ENCODE peak calls at places on chromosomes 16 and 17, in nine cellular contexts. P is AG04450; E is heart right ventricle; R is right atrium auricular region; Z is fibroblast of the aortic adventitia; I is BJ; L is naive thymus-derived CD4-positive, alpha-beta T cell; U is fibroblast of pulmonary artery; H is upper lobe of left lung. S is an unnamed sample.

GRCh38 chr17:17512866-17513265 is 16.7 kb upstream of the RASD1 start:
- DNase-seq in Z (no peak), R (no peak), U (no peak), P (no peak), E (no peak), L (no peak), H (no peak), I (no peak), S (no peak)

GRCh38 chr17:77999413-78000173 is 41.1 kb downstream of the TNRC6C start:
- DNase-seq in P (no peak), U (peak; percentile 55), R (no peak), L (no peak), I (no peak), E (no peak), H (no peak), Z (peak; percentile 40), S (no peak)

GRCh38 chr17:64399071-64399766 is 8.6 kb upstream of the PECAM1 start:
- DNase-seq in Z (no peak), I (no peak), L (no peak), R (no peak), P (no peak), E (no peak), U (peak; percentile 49), H (no peak), S (no peak)

GRCh38 chr17:75338335-75338734 is 49.1 kb upstream of the SLC25A19 start:
- DNase-seq in R (no peak), E (no peak), U (no peak), Z (no peak), L (no peak), I (no peak), P (peak; percentile 7), H (no peak), S (no peak)

GRCh38 chr17:43966276-43966675 is 12.5 kb upstream of the PYY start:
- DNase-seq in I (no peak), P (no peak), H (no peak), R (no peak), U (no peak), Z (no peak), L (no peak), E (no peak), S (peak; percentile 36)

GRCh38 chr17:34762078-34762477 is 182.7 kb downstream of the TMEM132E start:
- DNase-seq in I (no peak), R (no peak), L (no peak), E (no peak), P (no peak), U (no peak), H (no peak), Z (no peak), S (no peak)

GRCh38 chr17:14428640-14429029 is 127.8 kb downstream of the HS3ST3B1 start:
- DNase-seq in R (no peak), U (no peak), P (no peak), Z (no peak), H (no peak), L (no peak), E (no peak), I (no peak), S (no peak)

GRCh38 chr16:65838001-65838400 is 528.5 kb upstream of the CDH5 start:
- DNase-seq in Z (no peak), E (no peak), P (no peak), H (no peak), R (no peak), U (no peak), I (no peak), L (no peak), S (no peak)

GRCh38 chr16:2968738-2969544 is at the start of gene PAQR4:
- DNase-seq in L (peak; percentile 57), P (peak; percentile 38), H (peak; percentile 98), U (peak; percentile 86), I (peak; percentile 48), Z (peak; percentile 75), E (peak; percentile 83), R (peak; percentile 84), S (peak; percentile 25)

GRCh38 chr16:31873556-31874353 is at the start of gene ZNF267:
- DNase-seq in P (peak; percentile 77), Z (peak; percentile 91), U (peak; percentile 91), L (peak; percentile 96), H (peak; percentile 89), E (peak; percentile 96), R (peak; percentile 97), I (no peak), S (peak; percentile 39)

GRCh38 chr17:27157898-27158297 is 136.0 kb upstream of the WSB1 start:
- DNase-seq in U (no peak), L (no peak), I (no peak), H (no peak), E (no peak), R (no peak), P (no peak), Z (no peak), S (no peak)
- H3K4me3 ChIP-seq in U (no peak overlapping the region), L (no peak overlapping the region), I (no peak overlapping the region), H (no peak overlapping the region), E (no peak overlapping the region), R (no peak overlapping the region), P (no peak overlapping the region), Z (no peak overlapping the region), S (no peak overlapping the region)

GRCh38 chr17:72123964-72124791 is 3.4 kb downstream of the SOX9 start:
- DNase-seq in I (no peak), H (no peak), E (no peak), P (no peak), U (peak; percentile 22), R (no peak), L (no peak), Z (no peak), S (no peak)

GRCh38 chr17:72122002-72122310 is 1.1 kb downstream of the SOX9 start:
- DNase-seq in U (peak; percentile 50), I (no peak), Z (no peak), H (no peak), E (no peak), R (no peak), L (no peak), P (no peak), S (no peak)

GRCh38 chr17:72123496-72123963 is 2.7 kb downstream of the SOX9 start:
- DNase-seq in E (no peak), Z (no peak), H (peak; percentile 85), I (no peak), R (no peak), P (no peak), L (no peak), U (no peak), S (no peak)

GRCh38 chr17:72122336-72122667 is 1.5 kb downstream of the SOX9 start:
- DNase-seq in P (no peak), R (no peak), H (no peak), I (no peak), L (no peak), U (no peak), E (no peak), Z (no peak), S (no peak)

GRCh38 chr17:72122668-72123495 is 2.1 kb downstream of the SOX9 start:
- DNase-seq in E (no peak), H (peak; percentile 74), R (no peak), I (no peak), P (no peak), L (no peak), U (peak; percentile 71), Z (peak; percentile 37), S (no peak)
- H3K4me3 ChIP-seq in E (peak overlapping the region; percentile 85), H (no peak overlapping the region), R (peak overlapping the region; percentile 54), I (peak overlapping the region; percentile 71), P (peak overlapping the region; percentile 94), L (no peak overlapping the region), U (peak overlapping the region; percentile 93), Z (peak overlapping the region; percentile 56), S (peak overlapping the region; percentile 97)

DNA sequence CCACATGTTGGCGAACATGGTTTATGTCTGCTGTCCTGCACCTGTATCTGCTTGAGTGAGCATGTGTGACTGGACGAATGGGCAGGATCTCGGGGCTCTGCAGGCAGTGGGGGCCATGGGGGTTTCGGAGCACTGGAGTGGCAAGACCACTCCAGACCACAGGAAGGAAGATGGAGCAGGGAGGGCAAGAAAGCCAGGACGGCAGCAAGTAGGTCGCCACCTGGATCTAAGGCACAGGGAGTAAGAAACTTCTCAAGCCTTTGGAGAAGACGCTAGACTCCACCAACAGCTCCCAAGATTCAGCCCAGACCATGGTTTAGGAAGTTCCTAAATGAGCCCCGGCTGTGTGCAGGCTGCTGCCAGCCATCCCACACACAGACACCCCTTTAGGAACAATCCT is 32.8 kb upstream of the C16orf95 start:
- DNase-seq in H (no peak), L (no peak), E (no peak), I (no peak), P (no peak), Z (no peak), U (no peak), R (no peak), S (no peak)
- H3K4me3 ChIP-seq in H (no peak overlapping the region), L (no peak overlapping the region), E (no peak overlapping the region), I (no peak overlapping the region), P (no peak overlapping the region), Z (no peak overlapping the region), U (no peak overlapping the region), R (no peak overlapping the region), S (no peak overlapping the region)

GRCh38 chr17:48841395-48841831 is 10.6 kb downstream of the CALCOCO2 start:
- DNase-seq in Z (peak; percentile 82), U (peak; percentile 87), L (peak; percentile 48), P (peak; percentile 10), H (no peak), R (no peak), I (no peak), E (peak; percentile 54), S (no peak)
- H3K4me3 ChIP-seq in Z (peak overlapping the region; percentile 56), U (peak overlapping the region; percentile 49), L (peak overlapping the region; percentile 35), P (peak overlapping the region; percentile 51), H (no peak overlapping the region), R (peak overlapping the region; percentile 10), I (peak overlapping the region; percentile 32), E (peak overlapping the region; percentile 43), S (peak overlapping the region; percentile 41)

GRCh38 chr17:45131294-45131615 is 1.1 kb downstream of the PLCD3 start:
- DNase-seq in E (no peak), U (no peak), H (no peak), I (no peak), R (no peak), L (no peak), P (no peak), Z (no peak), S (no peak)

GRCh38 chr17:45131616-45132301 is 556 bp downstream of the PLCD3 start:
- DNase-seq in E (peak; percentile 53), L (peak; percentile 36), U (no peak), Z (no peak), P (no peak), H (peak; percentile 90), R (no peak), I (no peak), S (no peak)

GRCh38 chr17:45130640-45131293 is 1.5 kb downstream of the PLCD3 start:
- DNase-seq in I (no peak), Z (no peak), U (no peak), L (no peak), P (no peak), R (no peak), H (no peak), E (no peak), S (no peak)

GRCh38 chr17:45132569-45133463 is 501 bp upstream of the PLCD3 start:
- DNase-seq in I (no peak), E (peak; percentile 81), Z (peak; percentile 69), L (peak; percentile 70), U (peak; percentile 81), P (no peak), H (peak; percentile 96), R (peak; percentile 88), S (no peak)

GRCh38 chr17:45132302-45132568 is at the start of gene PLCD3:
- DNase-seq in I (no peak), U (no peak), L (no peak), E (no peak), P (no peak), R (no peak), H (peak; percentile 95), Z (no peak), S (no peak)
- H3K4me3 ChIP-seq in I (peak within 1 kb of the TSS; percentile 66), U (peak within 1 kb of the TSS; percentile 82), L (peak within 1 kb of the TSS; percentile 90), E (peak within 1 kb of the TSS; percentile 91), P (peak within 1 kb of the TSS; percentile 83), R (peak within 1 kb of the TSS; percentile 88), H (peak within 1 kb of the TSS; percentile 67), Z (peak within 1 kb of the TSS; percentile 89), S (peak within 1 kb of the TSS; percentile 95)

GRCh38 chr16:1960665-1961630 is 1.6 kb downstream of the NDUFB10 start:
- DNase-seq in P (no peak), R (no peak), Z (peak; percentile 43), U (peak; percentile 32), E (no peak), I (no peak), L (no peak), H (no peak), S (no peak)
- H3K4me3 ChIP-seq in P (peak overlapping the region; percentile 86), R (no peak overlapping the region), Z (peak overlapping the region; percentile 85), U (peak overlapping the region; percentile 89), E (peak overlapping the region; percentile 96), I (peak overlapping the region; percentile 94), L (peak overlapping the region; percentile 86), H (no peak overlapping the region), S (peak overlapping the region; percentile 96)

S was measured in epithelial cell of proximal tubule.